ENCODE peak calls at places on chromosome 11, in four cellular contexts. F is colonic mucosa, G is adipocyte, J is SK-N-SH. D is an unnamed sample. For H3K36me3, the result is how much of the 10 kb centered on the place peaks cover.

GRCh38 chr11:96050435-96051182 is 126.7 kb upstream of the MTMR2 start:
- DNase-seq in F (no peak), G (peak), J (no peak), D (no peak)

GRCh38 chr11:29989181-29989580 is 27.6 kb downstream of the KCNA4 start:
- DNase-seq in J (no peak), F (no peak), G (no peak), D (no peak)

GRCh38 chr11:58592760-58593472 is 14.1 kb downstream of the ZFP91 start:
- DNase-seq in G (no peak), F (peak), J (no peak), D (no peak)

GRCh38 chr11:85238907-85239306 is 388.2 kb downstream of the DLG2 start:
- DNase-seq in F (no peak), G (no peak), J (no peak), D (no peak)

GRCh38 chr11:126363706-126364245 is 8.3 kb downstream of the ST3GAL4 start:
- DNase-seq in G (no peak), F (no peak), J (no peak), D (no peak)

GRCh38 chr11:34055218-34056000 is 3.9 kb downstream of the CAPRIN1 start:
- DNase-seq in F (no peak), J (no peak), G (no peak), D (no peak)

GRCh38 chr11:36478700-36479329 is 31.3 kb downstream of the TRAF6 start:
- DNase-seq in J (peak), F (no peak), G (peak), D (peak)

GRCh38 chr11:66142370-66143263 is 72.5 kb downstream of the PACS1 start:
- DNase-seq in J (no peak), F (no peak), G (peak), D (peak)

GRCh38 chr11:115624065-115624464 is 119.8 kb upstream of the CADM1 start:
- DNase-seq in J (no peak), G (no peak), F (no peak), D (no peak)

GRCh38 chr11:28284206-28284605 is 176.0 kb downstream of the METTL15 start:
- DNase-seq in G (peak), J (no peak), F (no peak), D (no peak)

GRCh38 chr11:127252321-127252720 is 251.8 kb upstream of the KIRREL3 start:
- DNase-seq in J (no peak), F (no peak), G (no peak), D (no peak)

GRCh38 chr11:80383655-80384054 is 942.8 kb upstream of the TENM4 start:
- DNase-seq in G (no peak), J (peak), F (peak), D (no peak)

GRCh38 chr11:121318848-121319834 is 26.6 kb downstream of the SC5D start:
- DNase-seq in J (peak), F (no peak), G (peak), D (peak)

GRCh38 chr11:13223112-13223511 is 54.5 kb upstream of the BMAL1 start:
- DNase-seq in J (peak), F (no peak), G (no peak), D (no peak)

GRCh38 chr11:7004482-7004881 is 15.7 kb downstream of the ZNF214 start:
- DNase-seq in J (no peak), G (no peak), F (peak), D (no peak)

GRCh38 chr11:126410649-126411048 is 55.2 kb downstream of the ST3GAL4 start:
- DNase-seq in J (no peak), F (no peak), G (peak), D (no peak)

GRCh38 chr11:91904792-91905785 is 319.5 kb upstream of the FAT3 start:
- DNase-seq in G (no peak), F (no peak), J (no peak), D (no peak)

GRCh38 chr11:10900686-10901415 is 43.0 kb upstream of the ZBED5 start:
- DNase-seq in F (no peak), J (no peak), G (peak), D (no peak)

GRCh38 chr11:9150501-9150900 is 59.1 kb upstream of the SCUBE2 start:
- DNase-seq in J (no peak), G (peak), F (no peak), D (no peak)

GRCh38 chr11:116427903-116428637 is 344.7 kb downstream of the BUD13 start:
- DNase-seq in J (peak), F (peak), G (no peak), D (no peak)

GRCh38 chr11:47179655-47179991 is 2.9 kb upstream of the ARFGAP2 start:
- DNase-seq in J (peak), F (no peak), G (peak), D (peak)

GRCh38 chr11:134196756-134197155 is 27.0 kb downstream of the NCAPD3 start:
- DNase-seq in F (no peak), J (no peak), G (no peak), D (no peak)

GRCh38 chr11:75194147-75194546 is 43.2 kb downstream of the SLCO2B1 start:
- DNase-seq in G (no peak), F (no peak), J (no peak), D (no peak)

GRCh38 chr11:12164061-12165014 is 53.9 kb downstream of the MICAL2 start:
- DNase-seq in J (no peak), F (no peak), G (peak), D (no peak)

GRCh38 chr11:116317212-116317611 is 455.6 kb downstream of the BUD13 start:
- DNase-seq in F (no peak), J (no peak), G (no peak), D (no peak)

GRCh38 chr11:102985850-102986249 is 30.3 kb upstream of the MMP13 start:
- DNase-seq in J (no peak), G (no peak), F (no peak), D (no peak)

GRCh38 chr11:1888811-1889526 is 2.7 kb downstream of the PRR33 start:
- DNase-seq in G (no peak), J (peak), F (no peak), D (no peak)

GRCh38 chr11:1888347-1888753 is 3.3 kb downstream of the PRR33 start:
- DNase-seq in F (peak), G (no peak), J (peak), D (no peak)

GRCh38 chr11:1890856-1891830 is 552 bp downstream of the PRR33 start:
- DNase-seq in J (peak), F (no peak), G (no peak), D (no peak)

GRCh38 chr11:1889941-1890855 is 1.5 kb downstream of the PRR33 start:
- DNase-seq in F (no peak), G (no peak), J (peak), D (no peak)

GRCh38 chr11:1889527-1889930 is 2.2 kb downstream of the PRR33 start:
- DNase-seq in J (peak), G (no peak), F (no peak), D (no peak)
- H3K9ac ChIP-seq in J (no peak), G (no peak), F (no peak), D (no peak)

DNA sequence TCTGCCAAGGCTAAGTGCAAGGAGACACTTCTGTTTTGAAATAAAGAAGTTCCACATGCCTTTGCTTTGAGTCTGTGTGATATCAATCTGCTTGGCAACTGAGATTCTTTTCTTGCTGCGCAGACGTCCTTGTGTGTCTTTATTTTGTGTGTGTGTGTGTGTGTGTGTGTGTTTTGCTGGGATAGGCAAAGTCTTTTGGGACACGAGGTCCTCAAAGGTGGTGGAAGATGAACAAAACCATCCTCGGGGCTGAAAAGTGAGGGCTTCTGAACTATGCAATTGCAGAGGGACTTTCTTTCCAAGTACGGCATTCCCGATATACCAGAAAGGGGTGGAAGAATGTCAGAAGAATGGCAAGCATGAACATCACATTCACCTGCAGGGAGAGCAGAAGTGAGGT is 17.1 kb upstream of the PRG2 start:
- DNase-seq in J (no peak), G (no peak), F (no peak), D (no peak)
- H3K36me3 ChIP-seq in J (under half), G (under half), F (under half), D (under half)

GRCh38 chr11:118002541-118003019 is 16.4 kb downstream of the IL10RA start:
- DNase-seq in G (no peak), J (no peak), F (peak), D (no peak)
- H3K9ac ChIP-seq in G (no peak), J (no peak), F (no peak), D (peak)

DNA sequence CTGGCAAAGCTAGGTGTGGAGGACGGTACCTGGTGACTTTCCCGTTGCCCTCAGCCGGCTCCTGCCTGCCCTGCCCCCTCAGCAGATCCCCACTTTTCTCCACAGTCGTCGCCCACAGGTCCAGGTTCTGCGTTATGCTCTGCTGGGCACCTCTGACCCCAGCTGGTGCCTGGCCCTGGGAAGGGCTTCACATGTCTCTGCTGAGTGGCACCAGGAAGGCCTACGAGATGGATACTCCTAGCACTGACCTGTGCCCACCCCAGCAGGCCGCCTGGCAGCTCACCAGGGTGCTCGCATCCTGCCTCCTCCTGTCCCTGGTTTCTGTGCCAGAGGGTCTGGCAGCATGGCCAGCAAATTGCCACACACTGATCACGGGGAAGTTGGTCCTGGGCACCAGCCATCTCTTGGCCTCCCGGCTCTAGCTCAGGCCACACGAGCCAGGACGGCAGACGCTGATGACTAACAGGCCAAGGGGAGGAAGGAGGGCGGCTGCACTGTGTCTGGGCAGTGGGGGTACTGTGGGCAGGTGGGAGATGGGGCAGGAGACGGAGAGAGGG is 13.8 kb downstream of the CARS1 start:
- DNase-seq in J (no peak), F (no peak), G (no peak), D (no peak)
- H3K36me3 ChIP-seq in J (half or more), F (under half), G (half or more), D (under half)

GRCh38 chr11:1521382-1522080 is 35.0 kb upstream of the MOB2 start:
- DNase-seq in G (no peak), F (no peak), J (no peak), D (no peak)
- H3K9ac ChIP-seq in G (no peak), F (no peak), J (no peak), D (no peak)

DNA sequence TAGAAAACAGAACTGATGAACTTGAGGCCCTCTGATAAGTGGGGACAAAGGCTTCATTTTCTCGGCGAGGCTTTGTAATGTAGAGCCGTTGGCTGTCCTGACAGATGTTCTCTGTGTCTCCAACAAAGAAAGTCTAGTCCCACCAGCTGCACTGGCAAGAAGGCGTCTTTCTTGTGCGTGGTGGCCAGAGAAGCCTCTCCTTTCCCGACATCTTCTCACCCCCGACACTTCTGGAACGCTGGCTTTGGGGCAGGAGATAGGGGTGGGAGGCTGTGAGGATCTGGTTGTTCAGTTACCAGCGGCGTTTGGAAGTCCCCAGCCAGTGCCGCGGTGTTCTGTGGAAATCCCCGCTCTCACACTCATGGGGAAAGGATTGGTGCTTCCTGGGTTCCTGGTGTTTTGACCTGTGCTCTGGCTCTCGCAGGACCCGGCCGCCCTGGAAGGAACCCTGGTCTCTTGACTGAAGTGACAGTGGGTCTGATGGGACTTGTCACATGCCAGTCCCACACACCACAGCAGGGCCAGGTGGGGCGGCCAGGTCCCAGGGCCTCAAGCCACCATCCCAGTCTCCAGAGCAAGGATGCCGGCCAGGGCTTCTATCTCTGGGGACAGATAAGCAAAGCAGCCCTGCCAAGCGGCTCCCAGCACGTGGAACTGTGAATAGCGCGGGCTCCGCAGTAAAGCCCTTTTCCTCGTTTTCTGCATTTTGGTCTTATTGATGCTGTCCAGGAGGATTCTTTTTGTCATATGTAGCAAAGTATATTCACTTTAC is 23.2 kb downstream of the FADS2 start:
- DNase-seq in G (no peak), F (no peak), J (no peak), D (no peak)
- H3K36me3 ChIP-seq in G (half or more), F (under half), J (half or more), D (under half)

D was measured in Karpas-422.